ENCODE peak calls at places on chromosomes 13 and 19, in four cellular contexts. P is WTC11, A is K562, K is HepG2. H is an unnamed sample.

GRCh38 chr19:36916991-36917390 is 859 bp downstream of the ZNF568 start:
- DNase-seq in A (no peak), K (no peak), P (no peak), H (no peak)

GRCh38 chr13:106530209-106530906 is 5.1 kb downstream of the EFNB2 start:
- DNase-seq in P (no peak), K (no peak), A (no peak), H (no peak)

GRCh38 chr13:38763446-38764381 is 76.8 kb downstream of the FREM2 start:
- DNase-seq in P (peak), K (peak), A (peak), H (peak)

GRCh38 chr19:40718774-40719391 is 2.0 kb downstream of the ITPKC start:
- DNase-seq in P (peak), K (peak), A (peak), H (no peak)

GRCh38 chr13:108915634-108916497 is 286.5 kb downstream of the MYO16 start:
- DNase-seq in A (peak), K (peak), P (peak), H (peak)

GRCh38 chr19:21569497-21569870 is 64.1 kb downstream of the ZNF429 start:
- DNase-seq in K (no peak), P (no peak), A (no peak), H (no peak)

GRCh38 chr19:41801682-41802317 is 5.4 kb downstream of the CEACAM3 start:
- DNase-seq in A (no peak), P (no peak), K (no peak), H (no peak)

GRCh38 chr13:41955605-41956004 is 5.3 kb downstream of the VWA8 start:
- DNase-seq in K (no peak), P (no peak), A (no peak), H (no peak)

GRCh38 chr13:20303636-20304035 is 71.5 kb upstream of the GJB6 start:
- DNase-seq in P (no peak), K (no peak), A (no peak), H (no peak)

GRCh38 chr13:46383383-46383782 is 3.7 kb downstream of the RUBCNL start:
- DNase-seq in P (no peak), A (no peak), K (no peak), H (no peak)

GRCh38 chr13:67390462-67391093 is 160.4 kb upstream of the PCDH9 start:
- DNase-seq in A (no peak), P (no peak), K (no peak), H (no peak)

GRCh38 chr13:51552027-51552426 is 32.2 kb upstream of the WDFY2 start:
- DNase-seq in P (no peak), K (no peak), A (peak), H (no peak)

GRCh38 chr19:18931316-18932162 is 9.5 kb downstream of the HOMER3 start:
- DNase-seq in P (peak), K (no peak), A (no peak), H (no peak)

GRCh38 chr13:35165205-35165604 is 223.1 kb downstream of the NBEA start:
- DNase-seq in K (no peak), A (no peak), P (no peak), H (no peak)

GRCh38 chr13:77563110-77563509 is 27.6 kb downstream of the SCEL start:
- DNase-seq in A (no peak), K (peak), P (no peak), H (no peak)

GRCh38 chr19:11479470-11480080 is 1.3 kb downstream of the ELAVL3 start:
- DNase-seq in K (peak), A (peak), P (peak), H (peak)

GRCh38 chr19:29259867-29260281 is 46.9 kb upstream of the UQCRFS1 start:
- DNase-seq in K (no peak), P (no peak), A (no peak), H (no peak)

GRCh38 chr13:99203601-99204579 is 3.2 kb downstream of the UBAC2 start:
- DNase-seq in K (no peak), A (no peak), P (no peak), H (no peak)

GRCh38 chr13:56773148-56773547 is 367.6 kb upstream of the PRR20A start:
- DNase-seq in K (no peak), P (no peak), A (no peak), H (no peak)

GRCh38 chr19:40503300-40503699 is 36.5 kb downstream of the SPTBN4 start:
- DNase-seq in K (no peak), P (peak), A (peak), H (no peak)

GRCh38 chr13:109700176-109700575 is 86.2 kb downstream of the IRS2 start:
- DNase-seq in K (no peak), A (peak), P (no peak), H (no peak)

GRCh38 chr19:15154002-15154612 is 46.7 kb downstream of the NOTCH3 start:
- DNase-seq in P (peak), A (peak), K (peak), H (peak)

GRCh38 chr19:12526542-12526941 is 24.7 kb downstream of the ZNF564 start:
- DNase-seq in P (no peak), A (no peak), K (no peak), H (no peak)

GRCh38 chr19:16324384-16325160 is at the start of gene KLF2:
- DNase-seq in P (peak), K (peak), A (peak), H (peak)

GRCh38 chr13:88000239-88000638 is 329.1 kb downstream of the SLITRK5 start:
- DNase-seq in A (no peak), P (no peak), K (no peak), H (peak)

GRCh38 chr19:32317045-32317444 is 28.4 kb upstream of the ZNF507 start:
- DNase-seq in A (no peak), K (no peak), P (no peak), H (no peak)

GRCh38 chr19:32316034-32316433 is 29.4 kb upstream of the ZNF507 start:
- DNase-seq in P (peak), A (peak), K (no peak), H (no peak)

GRCh38 chr19:32322541-32322940 is 22.9 kb upstream of the ZNF507 start:
- DNase-seq in P (no peak), K (no peak), A (no peak), H (no peak)

GRCh38 chr19:32313866-32314265 is 31.5 kb upstream of the ZNF507 start:
- DNase-seq in K (no peak), A (no peak), P (no peak), H (no peak)

GRCh38 chr19:32318884-32319520 is 26.4 kb upstream of the ZNF507 start:
- DNase-seq in K (no peak), A (peak), P (peak), H (peak)
- TF ChIP-seq ELF4 in K (no peak), A (no peak), P (no peak), H (no peak)

GRCh38 chr19:3224346-3225325 is at the start of gene CELF5:
- DNase-seq in P (peak), K (no peak), A (peak), H (peak)

GRCh38 chr19:3222709-3223108 is 1.8 kb upstream of the CELF5 start:
- DNase-seq in K (no peak), P (no peak), A (no peak), H (no peak)

GRCh38 chr19:3216874-3217273 is 7.6 kb upstream of the CELF5 start:
- DNase-seq in P (no peak), K (no peak), A (no peak), H (no peak)

GRCh38 chr19:3218037-3218661 is 6.3 kb upstream of the CELF5 start:
- DNase-seq in K (no peak), P (no peak), A (no peak), H (no peak)

DNA sequence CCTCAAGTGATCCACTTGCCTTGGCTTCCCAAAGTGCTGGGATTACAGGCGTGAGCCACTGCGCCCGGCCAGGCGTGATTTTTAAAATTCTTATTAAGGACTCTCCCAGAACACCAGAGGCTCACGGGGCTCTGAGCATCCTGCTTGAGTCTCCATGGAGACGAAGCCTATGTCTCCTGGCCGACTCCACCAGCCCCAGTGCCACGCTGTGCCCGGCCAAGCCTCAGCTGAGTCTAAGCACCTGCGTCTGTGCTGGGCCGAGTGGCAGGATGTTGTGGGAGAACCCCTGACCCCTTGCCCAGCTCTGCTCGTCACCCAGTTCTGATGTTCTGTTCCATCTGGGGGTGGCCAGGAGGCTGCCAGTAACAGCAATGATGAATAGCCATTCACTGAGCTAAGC is 3.9 kb upstream of the CELF5 start:
- DNase-seq in A (no peak), P (no peak), K (no peak), H (no peak)
- TF ChIP-seq SP1 in A (no peak), P (no peak), K (no peak), H (no peak)

GRCh38 chr13:73038064-73038463 is 20.7 kb upstream of the KLF5 start:
- DNase-seq in P (no peak), A (no peak), K (no peak), H (no peak)
- TF ChIP-seq ELF4 in P (no peak), A (no peak), K (no peak), H (no peak)

DNA sequence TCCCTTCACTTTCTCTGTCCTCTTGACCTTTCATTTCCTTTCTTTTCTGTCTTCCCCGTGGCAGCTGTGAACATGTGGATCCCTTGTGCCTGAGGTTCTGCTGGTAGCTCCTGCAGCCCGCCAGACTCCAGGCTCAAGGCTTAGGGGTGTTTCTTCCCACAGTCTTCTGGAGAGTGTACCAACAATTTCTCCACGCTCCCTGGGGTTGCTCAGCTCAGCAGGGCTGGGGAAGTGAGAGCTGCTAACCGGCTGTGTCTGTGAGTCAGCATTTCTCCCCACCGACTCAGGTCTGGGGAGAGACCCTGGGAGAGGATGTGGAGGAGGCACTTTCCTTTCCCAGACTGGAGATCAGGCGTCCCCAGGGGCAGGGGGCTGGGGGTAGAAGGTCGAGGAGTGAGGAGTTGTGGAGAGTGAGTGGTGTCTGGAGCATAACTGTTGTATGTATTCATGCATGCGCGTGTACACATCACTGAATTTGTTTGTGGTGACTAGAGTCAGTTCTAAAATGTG is 193.6 kb downstream of the KCNRG start:
- DNase-seq in A (peak), P (peak), K (peak), H (peak)
- TF ChIP-seq SP1 in A (no peak), P (no peak), K (no peak), H (no peak)

GRCh38 chr19:49893135-49893534 is 3.6 kb downstream of the IL4I1 start:
- DNase-seq in P (no peak), A (no peak), K (no peak), H (no peak)

GRCh38 chr19:49892716-49893115 is 4.0 kb downstream of the IL4I1 start:
- DNase-seq in A (no peak), K (no peak), P (no peak), H (no peak)

GRCh38 chr19:49894879-49895565 is 1.7 kb downstream of the IL4I1 start:
- DNase-seq in K (no peak), P (no peak), A (no peak), H (no peak)

GRCh38 chr19:49895566-49896297 is 955 bp downstream of the IL4I1 start:
- DNase-seq in A (no peak), P (no peak), K (no peak), H (no peak)

DNA sequence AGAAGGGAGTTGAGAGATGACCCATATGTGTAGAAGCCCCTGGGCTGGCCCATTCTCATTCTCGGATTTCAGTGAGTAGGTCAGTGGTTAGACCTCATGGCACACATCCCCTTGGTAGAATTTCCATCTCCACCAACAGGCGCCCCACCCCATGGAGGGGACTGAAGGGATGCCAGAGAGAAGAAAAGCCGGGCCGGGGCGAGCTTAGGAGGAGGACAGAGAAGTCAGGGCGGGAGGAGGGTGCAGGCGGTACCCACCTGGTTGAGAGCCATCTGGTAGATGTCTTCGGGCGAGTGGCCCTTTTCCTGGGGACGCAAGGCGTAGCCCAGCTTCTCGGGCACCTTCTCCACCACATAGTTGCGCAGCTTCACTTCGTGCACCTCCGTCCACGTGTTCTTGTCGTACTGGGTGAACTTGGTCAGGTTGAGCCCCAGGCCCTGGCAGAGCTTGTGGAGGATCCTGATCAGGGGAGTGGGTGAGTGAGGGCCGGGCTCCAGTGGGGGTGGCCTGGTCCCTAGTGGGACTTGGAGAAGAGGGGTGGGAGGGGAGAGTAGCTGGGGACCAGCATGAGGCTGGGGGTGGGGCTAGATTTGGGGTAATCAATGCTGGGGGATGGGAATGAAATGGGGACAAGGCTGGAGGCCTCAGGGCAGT is 2.5 kb downstream of the IL4I1 start:
- DNase-seq in A (no peak), P (no peak), K (no peak), H (no peak)
- TF ChIP-seq ELF4 in A (no peak), P (no peak), K (no peak), H (no peak)

DNA sequence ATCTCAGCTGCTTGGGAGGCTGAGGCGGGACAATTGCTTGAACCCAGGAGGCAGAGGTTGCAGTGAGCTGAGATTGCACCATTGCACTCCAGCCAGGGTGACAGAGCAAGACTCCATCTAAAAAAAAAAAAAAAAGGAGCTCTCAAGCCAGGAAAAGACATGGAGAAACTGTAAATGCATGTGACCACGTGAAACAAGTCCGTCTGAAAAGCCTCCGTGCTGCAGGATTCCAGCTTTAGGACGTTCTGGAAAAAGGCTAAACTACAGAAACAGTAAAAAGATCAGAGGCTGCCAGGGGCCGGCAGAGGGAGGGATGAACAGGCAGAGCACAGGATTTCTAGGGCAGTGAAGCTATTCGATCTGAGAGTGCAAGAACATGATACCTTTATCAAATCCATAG is 40.7 kb upstream of the NDUFS7 start:
- DNase-seq in K (no peak), A (no peak), P (no peak), H (no peak)
- TF ChIP-seq SP1 in K (no peak), A (no peak), P (no peak), H (no peak)

DNA sequence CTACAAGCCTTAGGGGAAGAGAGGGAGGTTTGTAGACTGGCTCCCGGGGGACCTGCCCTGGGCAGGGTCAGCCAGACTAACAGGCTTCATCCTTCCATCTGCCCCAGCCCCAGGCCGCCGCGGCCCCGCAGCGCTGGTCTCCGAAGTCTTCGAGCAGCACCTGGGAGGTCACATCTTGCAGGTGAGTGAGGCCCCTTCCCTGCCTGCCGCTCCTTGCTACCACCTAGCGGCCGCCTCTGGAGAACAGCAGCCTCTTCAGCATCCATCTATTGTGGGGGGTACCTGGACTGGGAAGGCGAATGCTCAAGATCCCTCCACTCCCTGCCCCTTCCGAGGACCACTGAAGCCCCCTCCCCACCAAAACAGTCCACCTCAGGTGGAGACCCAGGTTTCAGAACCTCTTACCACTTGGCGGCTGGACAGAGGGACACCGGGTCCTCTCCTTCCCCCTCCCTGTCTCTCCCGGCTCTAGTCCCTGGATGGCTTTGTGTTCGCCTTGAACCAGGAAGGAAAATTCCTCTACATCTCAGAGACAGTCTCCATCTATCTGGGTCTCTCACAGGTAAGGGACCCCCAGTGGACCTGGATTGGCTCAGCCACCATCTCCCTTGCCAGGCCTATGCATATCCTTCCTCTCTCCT is 12.7 kb downstream of the NPAS1 start:
- DNase-seq in K (no peak), P (peak), A (peak), H (peak)
- TF ChIP-seq ELF4 in K (no peak), P (no peak), A (no peak), H (no peak)